ENCODE peak calls at places on chromosomes 12 and 14, in five cellular contexts. C is GM03348, G is Kasumi-1, N is fibroblast of the conjunctiva, R is foreskin fibroblast. Y is an unnamed sample.

GRCh38 chr14:76277586-76278130 is 98.3 kb upstream of the ESRRB start:
- DNase-seq in C (no peak), G (no peak), N (no peak), R (no peak), Y (no peak)

GRCh38 chr12:53097564-53098353 is at the start of gene IGFBP6:
- DNase-seq in C (peak; percentile 80), G (peak; percentile 4), N (no peak), R (peak; percentile 89), Y (peak; percentile 67)

GRCh38 chr12:117350140-117350539 is 11.3 kb downstream of the NOS1 start:
- DNase-seq in C (no peak), G (no peak), N (no peak), R (no peak), Y (no peak)

GRCh38 chr14:75259510-75259855 is 19.1 kb upstream of the FOS start:
- DNase-seq in C (peak; percentile 30), G (peak; percentile 35), N (no peak), R (peak; percentile 62), Y (no peak)

GRCh38 chr14:68807148-68807600 is 14.3 kb upstream of the ZFP36L1 start:
- DNase-seq in C (peak; percentile 80), G (peak; percentile 83), N (no peak), R (peak; percentile 86), Y (peak; percentile 78)

GRCh38 chr12:89451876-89452275 is 72.7 kb downstream of the GALNT4 start:
- DNase-seq in C (peak; percentile 72), G (peak; percentile 52), N (no peak), R (peak; percentile 64), Y (peak; percentile 78)

GRCh38 chr12:57882575-57882974 is 36.0 kb upstream of the CTDSP2 start:
- DNase-seq in C (no peak), G (no peak), N (no peak), R (no peak), Y (no peak)

GRCh38 chr12:106251636-106252035 is 3.8 kb upstream of the CKAP4 start:
- DNase-seq in C (peak; percentile 62), G (no peak), N (no peak), R (peak; percentile 76), Y (peak; percentile 55)

GRCh38 chr12:13376627-13377373 is 180.3 kb downstream of the EMP1 start:
- DNase-seq in C (no peak), G (no peak), N (no peak), R (no peak), Y (no peak)